ENCODE peak calls at places on chromosomes 11 and 22, in ten cellular contexts. One of them, this sample, is unnamed.

GRCh38 chr11:111629499-111629898 is 27.2 kb downstream of the SIK2 start:
- DNase-seq in GM04504: no peak
- DNase-seq in tibial artery: no peak
- DNase-seq in HuH-7.5: no peak
- DNase-seq in GM04503: no peak
- DNase-seq in HCT116: no peak
- DNase-seq in anterior cingulate cortex: no peak
- DNase-seq in substantia nigra: no peak
- DNase-seq in activated CD4-positive, alpha-beta T cell treated with anti-CD3 and anti-CD28 coated beads for 4 hours: no peak
- DNase-seq in activated T-helper 1 cell treated with anti-CD3 and anti-CD28 coated beads, Interleukin-2, amount 50 U/mL, for 16 hours: no peak
- DNase-seq in this sample: no peak

GRCh38 chr11:67312187-67313021 is 9.1 kb downstream of the SSH3 start:
- DNase-seq in GM04504: no peak
- DNase-seq in substantia nigra: no peak
- DNase-seq in anterior cingulate cortex: no peak
- DNase-seq in GM04503: no peak
- DNase-seq in HCT116: no peak
- DNase-seq in activated T-helper 1 cell treated with anti-CD3 and anti-CD28 coated beads, Interleukin-2, amount 50 U/mL, for 16 hours: no peak
- DNase-seq in HuH-7.5: no peak
- DNase-seq in tibial artery: peak
- DNase-seq in activated CD4-positive, alpha-beta T cell treated with anti-CD3 and anti-CD28 coated beads for 4 hours: peak
- DNase-seq in this sample: peak

GRCh38 chr11:29009426-29009825 is 901.2 kb downstream of the METTL15 start:
- DNase-seq in GM04504: peak
- DNase-seq in HCT116: no peak
- DNase-seq in activated T-helper 1 cell treated with anti-CD3 and anti-CD28 coated beads, Interleukin-2, amount 50 U/mL, for 16 hours: no peak
- DNase-seq in GM04503: peak
- DNase-seq in activated CD4-positive, alpha-beta T cell treated with anti-CD3 and anti-CD28 coated beads for 4 hours: no peak
- DNase-seq in anterior cingulate cortex: no peak
- DNase-seq in substantia nigra: no peak
- DNase-seq in tibial artery: no peak
- DNase-seq in HuH-7.5: no peak
- DNase-seq in this sample: no peak

GRCh38 chr11:113345978-113346377 is 31.6 kb downstream of the TTC12 start:
- DNase-seq in GM04504: no peak
- DNase-seq in HuH-7.5: no peak
- DNase-seq in HCT116: no peak
- DNase-seq in anterior cingulate cortex: no peak
- DNase-seq in GM04503: no peak
- DNase-seq in activated CD4-positive, alpha-beta T cell treated with anti-CD3 and anti-CD28 coated beads for 4 hours: no peak
- DNase-seq in substantia nigra: no peak
- DNase-seq in activated T-helper 1 cell treated with anti-CD3 and anti-CD28 coated beads, Interleukin-2, amount 50 U/mL, for 16 hours: no peak
- DNase-seq in tibial artery: no peak
- DNase-seq in this sample: no peak

GRCh38 chr11:113623114-113623513 is 83.0 kb downstream of the TMPRSS5 start:
- DNase-seq in tibial artery: no peak
- DNase-seq in HCT116: no peak
- DNase-seq in anterior cingulate cortex: no peak
- DNase-seq in HuH-7.5: no peak
- DNase-seq in activated T-helper 1 cell treated with anti-CD3 and anti-CD28 coated beads, Interleukin-2, amount 50 U/mL, for 16 hours: no peak
- DNase-seq in GM04503: no peak
- DNase-seq in substantia nigra: no peak
- DNase-seq in GM04504: no peak
- DNase-seq in activated CD4-positive, alpha-beta T cell treated with anti-CD3 and anti-CD28 coated beads for 4 hours: no peak
- DNase-seq in this sample: no peak

GRCh38 chr11:123122341-123122740 is 60.4 kb upstream of the HSPA8 start:
- DNase-seq in HCT116: no peak
- DNase-seq in activated CD4-positive, alpha-beta T cell treated with anti-CD3 and anti-CD28 coated beads for 4 hours: no peak
- DNase-seq in tibial artery: no peak
- DNase-seq in GM04504: no peak
- DNase-seq in activated T-helper 1 cell treated with anti-CD3 and anti-CD28 coated beads, Interleukin-2, amount 50 U/mL, for 16 hours: no peak
- DNase-seq in HuH-7.5: no peak
- DNase-seq in substantia nigra: no peak
- DNase-seq in GM04503: no peak
- DNase-seq in anterior cingulate cortex: no peak
- DNase-seq in this sample: no peak

GRCh38 chr11:111718436-111719325 is 47.5 kb downstream of the PPP2R1B start:
- DNase-seq in activated CD4-positive, alpha-beta T cell treated with anti-CD3 and anti-CD28 coated beads for 4 hours: no peak
- DNase-seq in HuH-7.5: no peak
- DNase-seq in GM04503: no peak
- DNase-seq in anterior cingulate cortex: no peak
- DNase-seq in tibial artery: no peak
- DNase-seq in HCT116: no peak
- DNase-seq in substantia nigra: no peak
- DNase-seq in activated T-helper 1 cell treated with anti-CD3 and anti-CD28 coated beads, Interleukin-2, amount 50 U/mL, for 16 hours: no peak
- DNase-seq in GM04504: no peak
- DNase-seq in this sample: no peak

GRCh38 chr22:33625959-33626358 is 294.3 kb downstream of the LARGE1 start:
- DNase-seq in anterior cingulate cortex: no peak
- DNase-seq in GM04504: no peak
- DNase-seq in substantia nigra: no peak
- DNase-seq in activated T-helper 1 cell treated with anti-CD3 and anti-CD28 coated beads, Interleukin-2, amount 50 U/mL, for 16 hours: no peak
- DNase-seq in tibial artery: no peak
- DNase-seq in activated CD4-positive, alpha-beta T cell treated with anti-CD3 and anti-CD28 coated beads for 4 hours: no peak
- DNase-seq in GM04503: no peak
- DNase-seq in HuH-7.5: no peak
- DNase-seq in HCT116: no peak
- DNase-seq in this sample: no peak

GRCh38 chr11:116312560-116313340 is 460.0 kb downstream of the BUD13 start:
- DNase-seq in HCT116: no peak
- DNase-seq in GM04504: no peak
- DNase-seq in substantia nigra: peak
- DNase-seq in anterior cingulate cortex: peak
- DNase-seq in activated T-helper 1 cell treated with anti-CD3 and anti-CD28 coated beads, Interleukin-2, amount 50 U/mL, for 16 hours: no peak
- DNase-seq in tibial artery: peak
- DNase-seq in HuH-7.5: no peak
- DNase-seq in activated CD4-positive, alpha-beta T cell treated with anti-CD3 and anti-CD28 coated beads for 4 hours: no peak
- DNase-seq in GM04503: no peak
- DNase-seq in this sample: no peak

GRCh38 chr22:44668190-44668885 is 33.7 kb upstream of the PRR5 start:
- DNase-seq in activated T-helper 1 cell treated with anti-CD3 and anti-CD28 coated beads, Interleukin-2, amount 50 U/mL, for 16 hours: peak
- DNase-seq in activated CD4-positive, alpha-beta T cell treated with anti-CD3 and anti-CD28 coated beads for 4 hours: peak
- DNase-seq in GM04503: no peak
- DNase-seq in substantia nigra: no peak
- DNase-seq in GM04504: no peak
- DNase-seq in HCT116: no peak
- DNase-seq in anterior cingulate cortex: no peak
- DNase-seq in tibial artery: no peak
- DNase-seq in HuH-7.5: peak
- DNase-seq in this sample: peak

GRCh38 chr11:1670928-1671371 is 26.0 kb upstream of the KRTAP5-6 start:
- DNase-seq in GM04504: no peak
- DNase-seq in HCT116: no peak
- DNase-seq in tibial artery: no peak
- DNase-seq in activated CD4-positive, alpha-beta T cell treated with anti-CD3 and anti-CD28 coated beads for 4 hours: no peak
- DNase-seq in GM04503: no peak
- DNase-seq in HuH-7.5: no peak
- DNase-seq in anterior cingulate cortex: no peak
- DNase-seq in substantia nigra: no peak
- DNase-seq in activated T-helper 1 cell treated with anti-CD3 and anti-CD28 coated beads, Interleukin-2, amount 50 U/mL, for 16 hours: no peak
- DNase-seq in this sample: no peak

GRCh38 chr11:105719073-105719846 is 109.4 kb downstream of the GRIA4 start:
- DNase-seq in activated CD4-positive, alpha-beta T cell treated with anti-CD3 and anti-CD28 coated beads for 4 hours: no peak
- DNase-seq in tibial artery: no peak
- DNase-seq in HCT116: peak
- DNase-seq in anterior cingulate cortex: no peak
- DNase-seq in substantia nigra: no peak
- DNase-seq in activated T-helper 1 cell treated with anti-CD3 and anti-CD28 coated beads, Interleukin-2, amount 50 U/mL, for 16 hours: no peak
- DNase-seq in HuH-7.5: no peak
- DNase-seq in GM04503: no peak
- DNase-seq in GM04504: no peak
- DNase-seq in this sample: no peak

GRCh38 chr22:29382575-29383328 is 5.6 kb downstream of the AP1B1 start:
- DNase-seq in HuH-7.5: no peak
- DNase-seq in activated T-helper 1 cell treated with anti-CD3 and anti-CD28 coated beads, Interleukin-2, amount 50 U/mL, for 16 hours: no peak
- DNase-seq in GM04503: no peak
- DNase-seq in substantia nigra: no peak
- DNase-seq in anterior cingulate cortex: no peak
- DNase-seq in HCT116: no peak
- DNase-seq in GM04504: no peak
- DNase-seq in activated CD4-positive, alpha-beta T cell treated with anti-CD3 and anti-CD28 coated beads for 4 hours: no peak
- DNase-seq in tibial artery: peak
- DNase-seq in this sample: no peak

GRCh38 chr11:93000511-93001476 is 31.3 kb downstream of the MTNR1B start:
- DNase-seq in tibial artery: no peak
- DNase-seq in GM04503: peak
- DNase-seq in substantia nigra: no peak
- DNase-seq in activated CD4-positive, alpha-beta T cell treated with anti-CD3 and anti-CD28 coated beads for 4 hours: no peak
- DNase-seq in GM04504: peak
- DNase-seq in HuH-7.5: no peak
- DNase-seq in HCT116: peak
- DNase-seq in anterior cingulate cortex: no peak
- DNase-seq in activated T-helper 1 cell treated with anti-CD3 and anti-CD28 coated beads, Interleukin-2, amount 50 U/mL, for 16 hours: no peak
- DNase-seq in this sample: no peak

GRCh38 chr11:121892863-121893262 is 223.2 kb downstream of the BLID start:
- DNase-seq in GM04504: no peak
- DNase-seq in HCT116: no peak
- DNase-seq in HuH-7.5: no peak
- DNase-seq in substantia nigra: no peak
- DNase-seq in activated CD4-positive, alpha-beta T cell treated with anti-CD3 and anti-CD28 coated beads for 4 hours: no peak
- DNase-seq in tibial artery: no peak
- DNase-seq in activated T-helper 1 cell treated with anti-CD3 and anti-CD28 coated beads, Interleukin-2, amount 50 U/mL, for 16 hours: no peak
- DNase-seq in anterior cingulate cortex: no peak
- DNase-seq in GM04503: peak
- DNase-seq in this sample: no peak

GRCh38 chr22:24039046-24039445 is 27.9 kb downstream of the CABIN1 start:
- DNase-seq in substantia nigra: no peak
- DNase-seq in HCT116: no peak
- DNase-seq in GM04503: no peak
- DNase-seq in GM04504: no peak
- DNase-seq in HuH-7.5: no peak
- DNase-seq in tibial artery: no peak
- DNase-seq in activated T-helper 1 cell treated with anti-CD3 and anti-CD28 coated beads, Interleukin-2, amount 50 U/mL, for 16 hours: no peak
- DNase-seq in activated CD4-positive, alpha-beta T cell treated with anti-CD3 and anti-CD28 coated beads for 4 hours: no peak
- DNase-seq in anterior cingulate cortex: no peak
- DNase-seq in this sample: no peak

GRCh38 chr11:66856496-66857233 is at the start of gene LRFN4:
- DNase-seq in HuH-7.5: no peak
- DNase-seq in tibial artery: no peak
- DNase-seq in anterior cingulate cortex: peak
- DNase-seq in activated CD4-positive, alpha-beta T cell treated with anti-CD3 and anti-CD28 coated beads for 4 hours: peak
- DNase-seq in HCT116: no peak
- DNase-seq in substantia nigra: peak
- DNase-seq in activated T-helper 1 cell treated with anti-CD3 and anti-CD28 coated beads, Interleukin-2, amount 50 U/mL, for 16 hours: no peak
- DNase-seq in GM04503: peak
- DNase-seq in GM04504: no peak
- DNase-seq in this sample: no peak

GRCh38 chr11:66739983-66740382 is 11.0 kb upstream of the SPTBN2 start:
- DNase-seq in GM04504: no peak
- DNase-seq in tibial artery: no peak
- DNase-seq in GM04503: peak
- DNase-seq in HCT116: no peak
- DNase-seq in HuH-7.5: no peak
- DNase-seq in activated T-helper 1 cell treated with anti-CD3 and anti-CD28 coated beads, Interleukin-2, amount 50 U/mL, for 16 hours: no peak
- DNase-seq in substantia nigra: no peak
- DNase-seq in anterior cingulate cortex: no peak
- DNase-seq in activated CD4-positive, alpha-beta T cell treated with anti-CD3 and anti-CD28 coated beads for 4 hours: no peak
- DNase-seq in this sample: no peak

GRCh38 chr22:36136475-36136874 is 24.1 kb downstream of the APOL3 start:
- DNase-seq in anterior cingulate cortex: no peak
- DNase-seq in substantia nigra: no peak
- DNase-seq in GM04503: peak
- DNase-seq in HCT116: no peak
- DNase-seq in HuH-7.5: no peak
- DNase-seq in tibial artery: no peak
- DNase-seq in activated CD4-positive, alpha-beta T cell treated with anti-CD3 and anti-CD28 coated beads for 4 hours: no peak
- DNase-seq in GM04504: no peak
- DNase-seq in activated T-helper 1 cell treated with anti-CD3 and anti-CD28 coated beads, Interleukin-2, amount 50 U/mL, for 16 hours: no peak
- DNase-seq in this sample: no peak

GRCh38 chr11:85679581-85679980 is 6.4 kb downstream of the CCDC89 start:
- DNase-seq in HuH-7.5: no peak
- DNase-seq in substantia nigra: no peak
- DNase-seq in HCT116: no peak
- DNase-seq in activated CD4-positive, alpha-beta T cell treated with anti-CD3 and anti-CD28 coated beads for 4 hours: no peak
- DNase-seq in activated T-helper 1 cell treated with anti-CD3 and anti-CD28 coated beads, Interleukin-2, amount 50 U/mL, for 16 hours: no peak
- DNase-seq in anterior cingulate cortex: no peak
- DNase-seq in GM04503: no peak
- DNase-seq in GM04504: no peak
- DNase-seq in tibial artery: no peak
- DNase-seq in this sample: no peak

GRCh38 chr11:123745764-123746451 is 4.4 kb upstream of the ZNF202 start:
- DNase-seq in GM04504: no peak
- DNase-seq in tibial artery: no peak
- DNase-seq in anterior cingulate cortex: no peak
- DNase-seq in HuH-7.5: no peak
- DNase-seq in substantia nigra: no peak
- DNase-seq in activated T-helper 1 cell treated with anti-CD3 and anti-CD28 coated beads, Interleukin-2, amount 50 U/mL, for 16 hours: no peak
- DNase-seq in GM04503: no peak
- DNase-seq in HCT116: no peak
- DNase-seq in activated CD4-positive, alpha-beta T cell treated with anti-CD3 and anti-CD28 coated beads for 4 hours: no peak
- DNase-seq in this sample: no peak

GRCh38 chr22:48941903-48942625 is 885.6 kb downstream of the BRD1 start:
- DNase-seq in HuH-7.5: no peak
- DNase-seq in activated T-helper 1 cell treated with anti-CD3 and anti-CD28 coated beads, Interleukin-2, amount 50 U/mL, for 16 hours: no peak
- DNase-seq in GM04503: no peak
- DNase-seq in substantia nigra: no peak
- DNase-seq in tibial artery: peak
- DNase-seq in anterior cingulate cortex: no peak
- DNase-seq in activated CD4-positive, alpha-beta T cell treated with anti-CD3 and anti-CD28 coated beads for 4 hours: no peak
- DNase-seq in HCT116: no peak
- DNase-seq in GM04504: no peak
- DNase-seq in this sample: no peak

GRCh38 chr11:119782021-119782420 is 53.0 kb upstream of the NECTIN1 start:
- DNase-seq in GM04503: no peak
- DNase-seq in GM04504: no peak
- DNase-seq in HCT116: no peak
- DNase-seq in substantia nigra: no peak
- DNase-seq in tibial artery: no peak
- DNase-seq in anterior cingulate cortex: no peak
- DNase-seq in HuH-7.5: no peak
- DNase-seq in activated CD4-positive, alpha-beta T cell treated with anti-CD3 and anti-CD28 coated beads for 4 hours: no peak
- DNase-seq in activated T-helper 1 cell treated with anti-CD3 and anti-CD28 coated beads, Interleukin-2, amount 50 U/mL, for 16 hours: no peak
- DNase-seq in this sample: no peak

GRCh38 chr22:19824197-19825015 is 30.3 kb downstream of the GNB1L start:
- DNase-seq in GM04504: no peak
- DNase-seq in substantia nigra: no peak
- DNase-seq in activated T-helper 1 cell treated with anti-CD3 and anti-CD28 coated beads, Interleukin-2, amount 50 U/mL, for 16 hours: no peak
- DNase-seq in tibial artery: peak
- DNase-seq in HCT116: no peak
- DNase-seq in GM04503: no peak
- DNase-seq in activated CD4-positive, alpha-beta T cell treated with anti-CD3 and anti-CD28 coated beads for 4 hours: no peak
- DNase-seq in HuH-7.5: peak
- DNase-seq in anterior cingulate cortex: no peak
- DNase-seq in this sample: no peak

GRCh38 chr11:119791701-119792151 is 62.7 kb upstream of the NECTIN1 start:
- DNase-seq in anterior cingulate cortex: no peak
- DNase-seq in activated CD4-positive, alpha-beta T cell treated with anti-CD3 and anti-CD28 coated beads for 4 hours: no peak
- DNase-seq in HuH-7.5: no peak
- DNase-seq in activated T-helper 1 cell treated with anti-CD3 and anti-CD28 coated beads, Interleukin-2, amount 50 U/mL, for 16 hours: no peak
- DNase-seq in GM04503: no peak
- DNase-seq in HCT116: no peak
- DNase-seq in substantia nigra: no peak
- DNase-seq in GM04504: peak
- DNase-seq in tibial artery: peak
- DNase-seq in this sample: no peak

GRCh38 chr22:32717337-32718240 is 83.9 kb upstream of the TIMP3 start:
- DNase-seq in substantia nigra: no peak
- DNase-seq in GM04504: no peak
- DNase-seq in activated T-helper 1 cell treated with anti-CD3 and anti-CD28 coated beads, Interleukin-2, amount 50 U/mL, for 16 hours: no peak
- DNase-seq in anterior cingulate cortex: no peak
- DNase-seq in tibial artery: no peak
- DNase-seq in HuH-7.5: no peak
- DNase-seq in HCT116: no peak
- DNase-seq in activated CD4-positive, alpha-beta T cell treated with anti-CD3 and anti-CD28 coated beads for 4 hours: no peak
- DNase-seq in GM04503: no peak
- DNase-seq in this sample: no peak

GRCh38 chr11:110196241-110196754 is 100.1 kb downstream of the RDX start:
- DNase-seq in substantia nigra: no peak
- DNase-seq in HuH-7.5: no peak
- DNase-seq in GM04503: peak
- DNase-seq in activated CD4-positive, alpha-beta T cell treated with anti-CD3 and anti-CD28 coated beads for 4 hours: no peak
- DNase-seq in HCT116: peak
- DNase-seq in activated T-helper 1 cell treated with anti-CD3 and anti-CD28 coated beads, Interleukin-2, amount 50 U/mL, for 16 hours: no peak
- DNase-seq in GM04504: peak
- DNase-seq in anterior cingulate cortex: no peak
- DNase-seq in tibial artery: no peak
- DNase-seq in this sample: no peak

GRCh38 chr11:108278546-108278945 is 55.7 kb downstream of the ATM start:
- DNase-seq in substantia nigra: no peak
- DNase-seq in anterior cingulate cortex: no peak
- DNase-seq in HCT116: no peak
- DNase-seq in tibial artery: no peak
- DNase-seq in GM04503: no peak
- DNase-seq in activated CD4-positive, alpha-beta T cell treated with anti-CD3 and anti-CD28 coated beads for 4 hours: no peak
- DNase-seq in GM04504: no peak
- DNase-seq in activated T-helper 1 cell treated with anti-CD3 and anti-CD28 coated beads, Interleukin-2, amount 50 U/mL, for 16 hours: no peak
- DNase-seq in HuH-7.5: no peak
- DNase-seq in this sample: no peak

This sample was measured in activated naive CD4-positive, alpha-beta T cell treated with Interleukin-2 at 50 U/mL for 16 hours.